ENCODE peak calls at places on chromosome 15, in eight cellular contexts. W is ovary; B is amniotic epithelial cell; U is mesenteric fat pad; M is WTC11; L is epithelial cell of prostate; F is activated T-helper 1 cell treated with anti-CD3 and anti-CD28 coated beads, Interleukin-12 subunit alpha, Interleukin-12 subunit beta, Interleukin-2, Interleukin-4 antibody, amounts not matched to agents 30 ng/mL and 10 ng/mL and 1 ng/mL, durations not matched to agents 14 hours and 24 hours and 36 hours; G is H9. Y is an unnamed sample.

GRCh38 chr15:78223396-78224023 is 10.9 kb downstream of the ACSBG1 start:
- DNase-seq in G (peak), M (no peak), W (no peak), B (peak), U (peak), L (no peak), F (no peak), Y (no peak)

GRCh38 chr15:90411176-90411575 is 23.1 kb downstream of the IQGAP1 start:
- DNase-seq in M (no peak), G (no peak), U (no peak), W (no peak), F (no peak), L (no peak), B (no peak), Y (no peak)

GRCh38 chr15:39756806-39757522 is 25.7 kb downstream of the FSIP1 start:
- DNase-seq in W (no peak), L (no peak), M (no peak), U (no peak), G (no peak), B (peak), F (no peak), Y (peak)

GRCh38 chr15:81941479-81941878 is 104.3 kb downstream of the MEX3B start:
- DNase-seq in B (no peak), G (no peak), M (no peak), W (no peak), U (no peak), L (no peak), F (no peak), Y (no peak)

GRCh38 chr15:63344737-63345390 is 36.8 kb downstream of the CA12 start:
- DNase-seq in F (no peak), M (no peak), L (no peak), G (no peak), U (no peak), B (peak), W (no peak), Y (no peak)

GRCh38 chr15:29675791-29676301 is 146.4 kb downstream of the TJP1 start:
- DNase-seq in M (peak), W (no peak), G (peak), L (no peak), B (no peak), U (peak), F (no peak), Y (no peak)

GRCh38 chr15:29822685-29823459 is 604 bp upstream of the TJP1 start:
- DNase-seq in U (peak), G (no peak), L (no peak), B (peak), F (no peak), M (peak), W (peak), Y (no peak)

GRCh38 chr15:41207687-41208448 is 22.7 kb downstream of the EXD1 start:
- DNase-seq in M (no peak), F (no peak), L (peak), G (no peak), B (peak), U (no peak), W (no peak), Y (peak)

GRCh38 chr15:68620721-68621528 is 42.1 kb downstream of the CORO2B start:
- DNase-seq in L (no peak), M (no peak), B (peak), F (no peak), G (no peak), U (no peak), W (peak), Y (no peak)

GRCh38 chr15:63221346-63221745 is 31.9 kb downstream of the RAB8B start:
- DNase-seq in G (no peak), B (no peak), L (no peak), W (no peak), U (no peak), M (no peak), F (no peak), Y (no peak)

GRCh38 chr15:69031013-69032001 is 16.8 kb downstream of the NOX5 start:
- DNase-seq in B (peak), F (peak), U (no peak), G (peak), W (peak), M (peak), L (no peak), Y (no peak)

GRCh38 chr15:81829918-81830317 is 215.9 kb downstream of the MEX3B start:
- DNase-seq in L (no peak), W (no peak), F (no peak), U (no peak), B (no peak), G (no peak), M (no peak), Y (no peak)

GRCh38 chr15:62453979-62454378 is 288.9 kb upstream of the C2CD4B start:
- DNase-seq in L (no peak), G (no peak), W (no peak), U (no peak), M (no peak), F (no peak), B (no peak), Y (no peak)

GRCh38 chr15:50911001-50911400 is 2.5 kb downstream of the AP4E1 start:
- DNase-seq in W (no peak), L (no peak), G (no peak), B (peak), U (no peak), F (no peak), M (no peak), Y (no peak)

Y was measured in keratinocyte.